ENCODE peak calls at places on chromosomes 6 and 20, in four cellular contexts. One of them, this sample, is unnamed.
A peak's percentile ranks its signal among the peaks of the same experiment; 100 is the strongest.

GRCh38 chr20:39961667-39962066 is 727.4 kb downstream of the MAFB start:
- DNase-seq in stomach: no peak
- DNase-seq in ovary: no peak
- DNase-seq in gastrocnemius medialis: no peak
- DNase-seq in this sample: no peak

GRCh38 chr6:122609881-122610689 is at the start of gene PKIB:
- DNase-seq in stomach: peak; percentile 90
- DNase-seq in ovary: peak; percentile 37
- DNase-seq in gastrocnemius medialis: peak; percentile 61
- DNase-seq in this sample: peak; percentile 86

GRCh38 chr20:16922834-16923233 is 174.7 kb downstream of the OTOR start:
- DNase-seq in stomach: no peak
- DNase-seq in ovary: no peak
- DNase-seq in gastrocnemius medialis: no peak
- DNase-seq in this sample: no peak

GRCh38 chr6:117546674-117547073 is 55.6 kb downstream of the GOPC start:
- DNase-seq in stomach: no peak
- DNase-seq in ovary: no peak
- DNase-seq in gastrocnemius medialis: no peak
- DNase-seq in this sample: no peak

GRCh38 chr20:1146957-1147356 is 28.6 kb downstream of the PSMF1 start:
- DNase-seq in stomach: no peak
- DNase-seq in ovary: no peak
- DNase-seq in gastrocnemius medialis: no peak
- DNase-seq in this sample: no peak

GRCh38 chr6:149545258-149545753 is 537 bp downstream of the PPIL4 start:
- DNase-seq in stomach: peak; percentile 28
- DNase-seq in ovary: peak; percentile 67
- DNase-seq in gastrocnemius medialis: peak; percentile 27
- DNase-seq in this sample: peak; percentile 41

GRCh38 chr6:54970337-54970736 is 123.8 kb downstream of the FAM83B start:
- DNase-seq in stomach: no peak
- DNase-seq in ovary: no peak
- DNase-seq in gastrocnemius medialis: no peak
- DNase-seq in this sample: no peak

GRCh38 chr20:11677445-11678235 is 240.1 kb upstream of the BTBD3 start:
- DNase-seq in stomach: no peak
- DNase-seq in ovary: no peak
- DNase-seq in gastrocnemius medialis: no peak
- DNase-seq in this sample: no peak

GRCh38 chr6:133546098-133546497 is 304.9 kb downstream of the EYA4 start:
- DNase-seq in stomach: no peak
- DNase-seq in ovary: no peak
- DNase-seq in gastrocnemius medialis: no peak
- DNase-seq in this sample: no peak

DNA sequence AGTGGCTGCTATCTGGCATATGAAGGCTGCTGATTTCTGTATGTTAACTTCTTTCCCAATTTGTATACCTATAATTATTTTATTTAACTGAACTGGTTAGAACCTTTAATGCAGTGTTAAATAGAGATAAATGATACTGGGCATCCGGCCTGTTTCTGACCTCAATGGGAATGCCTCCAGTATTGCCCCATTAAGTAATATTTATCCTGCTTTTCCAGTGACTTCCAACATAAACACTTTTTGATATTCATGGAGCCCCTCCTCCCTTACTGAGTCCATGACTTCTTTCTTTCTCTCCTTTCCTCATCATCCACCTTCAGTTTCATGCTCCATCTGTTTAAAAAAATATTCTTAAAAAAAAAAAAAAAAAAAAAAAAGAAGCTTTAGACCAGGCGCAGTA is 8.8 kb downstream of the TRIM27 start:
- DNase-seq in stomach: no peak
- DNase-seq in ovary: no peak
- DNase-seq in gastrocnemius medialis: no peak
- DNase-seq in this sample: no peak
- H3K36me3 ChIP-seq in stomach: peaks cover 100% of the 10 kb centered on the region
- H3K36me3 ChIP-seq in ovary: no peaks in the 10 kb centered on the region
- H3K36me3 ChIP-seq in gastrocnemius medialis: peaks cover 4% of the 10 kb centered on the region
- H3K36me3 ChIP-seq in this sample: peaks cover 12% of the 10 kb centered on the region

DNA sequence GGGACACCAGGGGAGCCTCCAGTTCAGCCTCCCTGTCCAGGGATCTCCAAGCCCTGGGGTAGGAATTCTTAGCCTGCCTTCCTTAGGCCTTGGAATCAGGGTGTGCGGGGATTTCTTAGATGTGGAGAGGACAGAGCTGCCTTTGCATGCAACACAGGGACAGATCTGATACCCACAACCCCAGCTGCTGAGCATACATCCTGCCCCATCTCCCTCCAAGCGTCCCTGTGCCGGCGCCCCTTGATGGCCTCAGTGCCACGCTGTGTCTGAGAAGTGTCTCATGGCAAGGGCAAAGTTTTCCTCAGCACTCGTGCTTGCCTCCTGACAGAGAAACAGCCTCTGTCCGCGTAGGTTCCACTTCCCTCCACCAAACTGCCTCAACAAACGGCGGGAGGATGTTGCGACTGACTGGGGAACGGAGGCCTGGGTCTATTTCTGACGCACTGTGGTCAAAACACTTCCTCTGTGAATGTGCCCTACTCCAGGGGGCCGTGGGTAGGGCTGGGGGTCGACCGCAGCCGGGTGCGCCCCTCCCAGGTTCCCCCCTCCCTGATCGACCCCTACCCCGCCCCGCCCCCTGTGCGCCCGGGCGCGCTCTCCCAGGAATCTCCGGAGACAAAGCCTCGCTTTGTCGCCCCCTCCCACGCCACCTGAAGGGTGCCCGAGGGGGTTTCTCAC is 950 bp downstream of the MICAL1 start:
- DNase-seq in stomach: peak; percentile 58
- DNase-seq in ovary: no peak
- DNase-seq in gastrocnemius medialis: no peak
- DNase-seq in this sample: peak; percentile 38
- TF ChIP-seq POLR2A in stomach: no peak
- TF ChIP-seq POLR2A in ovary: no peak
- TF ChIP-seq POLR2A in gastrocnemius medialis: no peak
- TF ChIP-seq POLR2A in this sample: no peak

GRCh38 chr20:44199877-44200276 is 10.7 kb downstream of the OSER1 start:
- DNase-seq in stomach: no peak
- DNase-seq in ovary: no peak
- DNase-seq in gastrocnemius medialis: no peak
- DNase-seq in this sample: no peak
- H3K36me3 ChIP-seq in stomach: peaks cover 82% of the 10 kb centered on the region
- H3K36me3 ChIP-seq in ovary: no peaks in the 10 kb centered on the region
- H3K36me3 ChIP-seq in gastrocnemius medialis: no peaks in the 10 kb centered on the region
- H3K36me3 ChIP-seq in this sample: peaks cover 5% of the 10 kb centered on the region

DNA sequence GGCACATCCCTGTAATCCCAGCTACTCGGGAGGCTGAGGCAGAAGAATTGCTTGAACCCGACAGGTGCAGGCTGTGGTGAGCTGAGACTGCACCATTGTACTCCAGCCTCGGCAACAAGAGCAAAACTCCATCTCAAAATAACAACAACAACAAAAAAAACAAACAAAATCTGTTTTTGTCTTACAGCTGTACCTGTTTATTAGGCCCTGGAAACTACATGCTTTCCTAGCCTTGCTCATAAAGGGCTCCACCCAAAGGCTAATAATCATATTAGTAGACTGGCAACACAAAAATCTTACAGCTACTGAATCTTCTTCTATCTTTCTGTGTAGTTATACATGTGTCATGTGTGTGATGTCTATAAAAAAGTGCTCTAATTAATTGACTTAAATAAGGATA is 503.9 kb upstream of the EYS start:
- DNase-seq in stomach: no peak
- DNase-seq in ovary: no peak
- DNase-seq in gastrocnemius medialis: no peak
- DNase-seq in this sample: no peak
- TF ChIP-seq POLR2A in stomach: no peak
- TF ChIP-seq POLR2A in ovary: no peak
- TF ChIP-seq POLR2A in gastrocnemius medialis: no peak
- TF ChIP-seq POLR2A in this sample: no peak

DNA sequence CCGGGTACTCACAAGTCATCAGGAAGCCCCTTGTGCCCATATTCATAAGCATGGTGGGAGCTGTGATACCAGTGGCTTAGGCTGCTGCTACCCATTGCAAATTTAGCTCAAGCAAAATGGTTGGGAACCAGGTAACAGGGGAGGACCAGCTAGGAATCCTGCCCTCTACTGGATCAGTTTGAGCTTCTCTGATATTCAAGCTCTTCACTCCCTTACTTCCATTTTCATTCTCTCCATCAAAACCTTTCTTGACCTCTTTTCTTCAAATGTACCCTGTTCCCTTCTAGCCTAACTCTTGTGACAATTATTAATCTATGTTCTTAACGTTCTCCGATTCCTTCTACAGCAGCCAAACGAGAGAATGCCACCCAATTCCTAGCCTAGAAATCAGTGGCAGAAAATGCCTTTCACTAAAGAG is 9.7 kb downstream of the NOL7 start:
- DNase-seq in stomach: no peak
- DNase-seq in ovary: no peak
- DNase-seq in gastrocnemius medialis: no peak
- DNase-seq in this sample: no peak
- H3K36me3 ChIP-seq in stomach: peaks cover 100% of the 10 kb centered on the region
- H3K36me3 ChIP-seq in ovary: no peaks in the 10 kb centered on the region
- H3K36me3 ChIP-seq in gastrocnemius medialis: no peaks in the 10 kb centered on the region
- H3K36me3 ChIP-seq in this sample: peaks cover 23% of the 10 kb centered on the region

This sample was measured in body of pancreas.